ENCODE peak calls at places on chromosome 20, in ten cellular contexts. B, Z, M, A, E, D, H, Q, Y and S are unnamed samples. For H3K27me3, the result is how much of the 10 kb centered on the place peaks cover.

GRCh38 chr20:53760025-53760441 is 166.4 kb upstream of the ZNF217 start:
- DNase-seq in A (no peak), E (no peak), Y (no peak), Z (no peak), D (no peak), H (no peak), Q (no peak), M (no peak), B (no peak), S (no peak)

GRCh38 chr20:41538810-41539596 is 79.2 kb downstream of the CHD6 start:
- DNase-seq in B (no peak), H (no peak), M (no peak), Q (no peak), E (no peak), D (no peak), Z (no peak), A (no peak), Y (no peak), S (no peak)

GRCh38 chr20:25389381-25389857 is 1.2 kb downstream of the ABHD12 start:
- DNase-seq in Q (no peak), A (no peak), B (peak), Y (no peak), Z (no peak), M (no peak), D (no peak), H (peak), E (no peak), S (peak)

GRCh38 chr20:8913452-8913851 is 155.4 kb upstream of the PLCB4 start:
- DNase-seq in Y (no peak), D (no peak), H (no peak), E (no peak), M (no peak), Q (no peak), A (no peak), Z (no peak), B (peak), S (no peak)

GRCh38 chr20:23257848-23258746 is 92.5 kb upstream of the NXT1 start:
- DNase-seq in B (no peak), Q (no peak), E (peak), A (no peak), H (peak), Z (no peak), Y (no peak), M (no peak), D (peak), S (peak)

GRCh38 chr20:46304361-46304760 is 3.9 kb downstream of the CDH22 start:
- DNase-seq in A (no peak), Y (no peak), M (no peak), Q (no peak), E (no peak), D (no peak), B (no peak), Z (no peak), H (no peak), S (no peak)

GRCh38 chr20:25196701-25197120 is 1.2 kb downstream of the ENTPD6 start:
- DNase-seq in D (no peak), H (peak), B (peak), Q (no peak), M (peak), Z (no peak), Y (no peak), A (no peak), E (no peak), S (no peak)

GRCh38 chr20:9417665-9418064 is 96.7 kb upstream of the LAMP5 start:
- DNase-seq in Z (no peak), D (no peak), E (no peak), H (no peak), Y (no peak), B (no peak), A (no peak), Q (no peak), M (no peak), S (no peak)

GRCh38 chr20:59159091-59159821 is 4.4 kb upstream of the ZNF831 start:
- DNase-seq in D (peak), Y (no peak), E (peak), H (no peak), A (no peak), Z (no peak), B (peak), M (peak), Q (no peak), S (no peak)

GRCh38 chr20:32742322-32743236 is 688 bp downstream of the COMMD7 start:
- DNase-seq in D (no peak), B (peak), M (peak), E (no peak), Y (no peak), H (no peak), Z (no peak), Q (no peak), A (no peak), S (no peak)

GRCh38 chr20:57896017-57896416 is 186.2 kb upstream of the PMEPA1 start:
- DNase-seq in D (no peak), Q (peak), B (no peak), A (no peak), H (no peak), Y (peak), M (no peak), E (no peak), Z (no peak), S (no peak)

GRCh38 chr20:46037036-46037435 is 8.0 kb downstream of the SLC12A5 start:
- DNase-seq in B (no peak), Z (no peak), Y (no peak), H (no peak), E (no peak), A (no peak), Q (no peak), M (no peak), D (no peak), S (no peak)

GRCh38 chr20:25051386-25052155 is 6.4 kb downstream of the ACSS1 start:
- DNase-seq in Q (no peak), B (no peak), M (no peak), E (no peak), D (no peak), A (peak), Y (peak), H (no peak), Z (no peak), S (no peak)

GRCh38 chr20:32906200-32906599 is 47.5 kb downstream of the EFCAB8 start:
- DNase-seq in H (no peak), Q (no peak), D (no peak), Y (no peak), B (no peak), A (no peak), M (peak), E (no peak), Z (no peak), S (no peak)

GRCh38 chr20:18504479-18505060 is 3.2 kb upstream of the SEC23B start:
- DNase-seq in B (peak), A (peak), D (no peak), Z (no peak), E (no peak), Q (peak), Y (no peak), M (no peak), H (peak), S (no peak)

GRCh38 chr20:22944062-22944461 is 91.0 kb upstream of the SSTR4 start:
- DNase-seq in Y (no peak), Q (no peak), D (no peak), H (no peak), A (no peak), Z (no peak), E (no peak), B (no peak), M (no peak), S (no peak)

GRCh38 chr20:1392443-1392692 is 486 bp downstream of the FKBP1A start:
- DNase-seq in Y (no peak), B (peak), Q (peak), A (no peak), D (no peak), H (no peak), M (no peak), Z (no peak), E (peak), S (no peak)

GRCh38 chr20:32062776-32063170 is 10.7 kb downstream of the HCK start:
- DNase-seq in Z (no peak), B (no peak), Y (no peak), M (no peak), H (peak), A (peak), D (no peak), E (peak), Q (peak), S (no peak)

GRCh38 chr20:45341939-45342862 is 6.0 kb downstream of the SDC4 start:
- DNase-seq in Q (peak), M (peak), Z (no peak), E (no peak), D (no peak), A (peak), H (peak), Y (peak), B (peak), S (no peak)

GRCh38 chr20:17556842-17557674 is 12.8 kb upstream of the DSTN start:
- DNase-seq in E (no peak), Z (no peak), M (no peak), Q (peak), Y (peak), A (peak), D (no peak), B (no peak), H (peak), S (no peak)

GRCh38 chr20:45293041-45294002 is 13.3 kb upstream of the RBPJL start:
- DNase-seq in Q (peak), H (peak), Z (peak), E (peak), D (no peak), M (peak), Y (peak), A (peak), B (peak), S (peak)

GRCh38 chr20:39936401-39936800 is 752.6 kb downstream of the MAFB start:
- DNase-seq in E (no peak), Z (no peak), M (no peak), Y (no peak), D (no peak), A (no peak), Q (no peak), H (no peak), B (no peak), S (no peak)

GRCh38 chr20:6489361-6490154 is 277.9 kb upstream of the BMP2 start:
- DNase-seq in E (no peak), M (no peak), B (no peak), A (no peak), D (no peak), Z (no peak), Q (no peak), H (no peak), Y (no peak), S (no peak)

GRCh38 chr20:51532577-51533191 is 9.8 kb downstream of the NFATC2 start:
- DNase-seq in Q (peak), D (no peak), Z (no peak), H (peak), Y (no peak), A (peak), B (no peak), E (no peak), M (no peak), S (no peak)

GRCh38 chr20:23080521-23080920 is 5.6 kb downstream of the CD93 start:
- DNase-seq in Y (no peak), A (no peak), E (peak), Z (no peak), B (no peak), D (no peak), M (no peak), H (no peak), Q (no peak), S (no peak)

GRCh38 chr20:57605878-57606277 is 14.3 kb downstream of the ZBP1 start:
- DNase-seq in E (no peak), Y (no peak), B (no peak), Z (no peak), A (no peak), Q (no peak), M (no peak), H (no peak), D (no peak), S (no peak)

GRCh38 chr20:23415555-23415954 is 5.7 kb downstream of the NAPB start:
- DNase-seq in M (no peak), Y (no peak), A (no peak), Q (no peak), E (no peak), D (no peak), B (no peak), Z (no peak), H (no peak), S (no peak)

GRCh38 chr20:11012975-11013374 is 339.2 kb upstream of the JAG1 start:
- DNase-seq in E (no peak), M (no peak), A (no peak), Z (no peak), D (no peak), H (no peak), Y (no peak), Q (no peak), B (no peak), S (no peak)

GRCh38 chr20:25223179-25223661 is 24.7 kb upstream of the PYGB start:
- DNase-seq in B (peak), Z (peak), E (no peak), A (no peak), Y (no peak), H (no peak), M (peak), Q (no peak), D (no peak), S (peak)

GRCh38 chr20:29876911-29877285 is 1380.6 kb upstream of the DEFB115 start:
- DNase-seq in H (no peak), E (no peak), Q (peak), A (no peak), Z (no peak), M (no peak), D (peak), Y (no peak), B (no peak), S (no peak)

GRCh38 chr20:46283426-46283825 is 24.9 kb downstream of the CDH22 start:
- DNase-seq in B (no peak), H (no peak), A (no peak), Z (no peak), Y (no peak), Q (no peak), E (no peak), M (no peak), D (no peak), S (no peak)

GRCh38 chr20:18639501-18639979 is 51.7 kb downstream of the DTD1 start:
- DNase-seq in D (no peak), Y (no peak), H (no peak), E (no peak), A (no peak), B (no peak), Z (no peak), Q (no peak), M (no peak), S (no peak)

GRCh38 chr20:12594410-12595130 is 414.2 kb upstream of the SPTLC3 start:
- DNase-seq in Q (no peak), Y (no peak), D (no peak), E (no peak), B (peak), Z (no peak), H (no peak), A (no peak), M (no peak), S (peak)

GRCh38 chr20:57941572-57942381 is 232.0 kb upstream of the PMEPA1 start:
- DNase-seq in M (no peak), A (no peak), Y (no peak), Q (peak), H (peak), B (no peak), E (no peak), D (no peak), Z (no peak), S (no peak)

GRCh38 chr20:35871311-35871771 is 83.0 kb downstream of the SCAND1 start:
- DNase-seq in A (peak), Q (no peak), B (no peak), D (no peak), Z (no peak), M (no peak), E (no peak), H (no peak), Y (no peak), S (peak)

GRCh38 chr20:48841861-48842529 is 14.2 kb upstream of the PREX1 start:
- DNase-seq in E (no peak), A (no peak), B (no peak), Q (no peak), D (no peak), M (no peak), Y (no peak), Z (no peak), H (no peak), S (peak)

GRCh38 chr20:6162239-6162638 is 39.4 kb upstream of the FERMT1 start:
- DNase-seq in H (peak), E (no peak), M (no peak), Z (no peak), B (no peak), Y (no peak), D (no peak), Q (no peak), A (peak), S (no peak)

GRCh38 chr20:10537850-10538480 is 102.9 kb downstream of the SLX4IP start:
- DNase-seq in Y (no peak), E (no peak), A (no peak), Q (no peak), M (no peak), D (no peak), H (no peak), B (no peak), Z (no peak), S (peak)

GRCh38 chr20:21521596-21522478 is 8.0 kb upstream of the NKX2-2 start:
- DNase-seq in H (no peak), D (no peak), Z (no peak), E (no peak), Q (no peak), A (no peak), Y (no peak), M (peak), B (peak), S (no peak)

GRCh38 chr20:21523398-21523868 is 9.6 kb upstream of the NKX2-2 start:
- DNase-seq in Q (no peak), H (no peak), Z (no peak), D (no peak), A (no peak), B (no peak), M (no peak), Y (no peak), E (no peak), S (no peak)

GRCh38 chr20:21522479-21523397 is 8.9 kb upstream of the NKX2-2 start:
- DNase-seq in M (peak), Q (no peak), H (peak), A (no peak), Y (peak), Z (no peak), E (no peak), B (peak), D (no peak), S (no peak)

GRCh38 chr20:21519136-21519584 is 5.3 kb upstream of the NKX2-2 start:
- DNase-seq in B (peak), Q (no peak), E (no peak), M (peak), A (no peak), Z (no peak), Y (no peak), H (no peak), D (no peak), S (no peak)

DNA sequence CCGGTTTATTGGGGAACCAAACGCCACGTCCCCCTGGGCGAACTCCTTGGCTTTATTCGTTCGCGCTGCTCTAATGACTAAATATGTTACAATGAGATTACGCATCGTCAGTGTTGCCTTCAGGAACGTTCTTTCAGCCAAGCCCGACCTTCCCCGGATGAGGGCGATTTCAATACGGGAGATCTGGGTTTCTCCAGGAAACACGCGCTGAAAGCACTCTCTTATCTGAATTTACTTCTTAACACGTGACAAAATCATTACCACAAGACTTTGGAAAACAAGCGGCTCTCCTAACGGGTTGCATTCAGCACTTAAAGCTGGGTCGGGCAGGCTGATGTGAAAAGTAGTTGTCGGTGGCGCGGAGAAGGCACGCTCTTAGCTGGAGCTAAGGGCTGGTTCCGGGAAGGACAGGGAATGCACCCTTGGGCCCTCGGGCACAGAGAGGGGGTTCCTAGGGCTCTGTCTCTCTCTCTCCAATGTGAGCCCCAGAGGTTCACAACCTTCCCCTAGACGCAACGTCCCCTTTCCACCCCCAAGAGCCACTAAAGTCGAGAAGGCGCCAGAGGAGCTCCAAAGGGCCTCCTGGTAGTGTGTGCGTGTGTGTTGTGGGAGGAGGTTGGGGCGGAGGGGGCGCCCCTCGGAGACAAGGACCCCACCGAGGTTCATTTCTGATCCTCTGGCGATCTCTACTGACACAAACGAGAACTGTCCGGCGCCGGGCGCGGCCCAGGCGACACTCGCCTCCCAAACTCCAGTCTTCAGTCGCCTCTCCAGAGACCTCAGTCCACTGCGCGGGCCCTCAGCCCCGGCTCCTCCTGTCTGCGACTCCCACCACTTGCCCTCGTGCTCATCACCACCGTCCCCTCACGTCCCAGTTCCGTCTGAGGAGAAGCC is 7.1 kb upstream of the NKX2-2 start:
- DNase-seq in D (no peak), M (peak), Z (no peak), B (peak), H (no peak), E (no peak), Y (no peak), Q (no peak), A (no peak), S (no peak)
- H3K27me3 ChIP-seq in D (under half), M (half or more), Z (under half), B (half or more), H (under half), E (half or more), Y (under half), Q (under half), A (half or more), S (half or more)

DNA sequence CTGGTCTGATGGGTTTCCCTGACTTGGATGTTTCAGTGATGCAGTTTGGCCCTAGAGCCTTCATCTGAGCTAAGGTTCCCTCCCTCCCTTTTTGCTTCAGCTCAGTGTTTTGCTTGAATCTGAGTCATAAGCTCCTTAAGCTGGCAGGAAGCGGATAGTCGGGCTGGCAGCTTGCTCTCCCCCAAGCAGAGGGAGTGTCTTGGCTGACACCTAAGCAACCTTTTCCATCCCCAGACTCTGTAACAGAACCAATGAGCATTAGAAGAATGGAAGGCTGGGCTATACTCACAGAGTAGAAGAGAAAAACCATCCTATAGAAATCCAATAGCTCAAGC is 98.3 kb downstream of the HAO1 start:
- DNase-seq in B (no peak), Z (no peak), D (no peak), H (no peak), Q (peak), Y (no peak), M (peak), E (no peak), A (peak), S (peak)
- H3K27me3 ChIP-seq in B (under half), Z (under half), D (under half), H (under half), Q (under half), Y (under half), M (under half), E (under half), A (under half), S (under half)

GRCh38 chr20:62536731-62537401 is 61.1 kb upstream of the GATA5 start:
- DNase-seq in B (no peak), Y (no peak), Z (no peak), E (no peak), D (no peak), Q (no peak), H (no peak), M (no peak), A (peak), S (no peak)

GRCh38 chr20:62537649-62538292 is 62.0 kb upstream of the GATA5 start:
- DNase-seq in Q (no peak), D (no peak), H (no peak), M (no peak), A (no peak), Z (no peak), B (peak), Y (no peak), E (no peak), S (no peak)

GRCh38 chr20:62540504-62540903 is 64.7 kb upstream of the GATA5 start:
- DNase-seq in A (no peak), E (no peak), Z (no peak), H (no peak), Q (no peak), Y (no peak), D (no peak), M (no peak), B (peak), S (no peak)

GRCh38 chr20:62539646-62540045 is 63.9 kb upstream of the GATA5 start:
- DNase-seq in Z (no peak), M (no peak), D (no peak), A (no peak), B (no peak), H (no peak), Y (no peak), Q (no peak), E (no peak), S (no peak)

DNA sequence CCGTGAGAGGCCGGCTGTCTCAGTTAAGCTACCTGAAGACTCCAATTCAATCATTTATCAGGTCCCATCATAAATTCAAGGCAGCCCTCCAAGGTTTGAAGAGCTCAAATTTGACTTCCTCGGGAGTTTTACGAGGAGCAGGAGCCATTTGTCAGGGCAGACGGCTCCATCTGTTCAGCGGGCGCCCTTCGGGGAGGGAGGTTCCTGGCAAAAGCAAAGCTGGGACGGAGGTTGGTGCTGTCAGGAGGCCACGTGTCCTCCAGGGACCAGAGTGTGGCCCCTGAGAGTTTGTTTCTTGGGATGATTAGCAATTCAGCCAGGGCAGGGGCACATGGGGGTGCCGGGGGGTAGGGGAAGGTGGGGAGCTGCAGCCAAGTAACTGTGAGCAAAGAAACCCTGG is 63.4 kb upstream of the GATA5 start:
- DNase-seq in Y (no peak), E (no peak), M (no peak), Z (no peak), H (no peak), Q (no peak), A (no peak), D (no peak), B (no peak), S (no peak)
- H3K27me3 ChIP-seq in Y (under half), E (under half), M (under half), Z (under half), H (under half), Q (under half), A (under half), D (under half), B (under half), S (under half)

GRCh38 chr20:47809561-47809960 is 24.3 kb upstream of the SULF2 start:
- DNase-seq in Y (peak), A (no peak), D (no peak), E (no peak), M (no peak), H (no peak), B (no peak), Z (no peak), Q (no peak), S (no peak)
- H3K27me3 ChIP-seq in Y (under half), A (half or more), D (under half), E (under half), M (under half), H (under half), B (under half), Z (under half), Q (under half), S (under half)